ENCODE peak calls at places on chromosomes 2 and 18, in eight cellular contexts. G, A, J, R, E, Y, U and B are unnamed samples. For H3K4me1, the result is how much of the 10 kb centered on the place peaks cover.

GRCh38 chr2:160351978-160352377 is 141.6 kb downstream of the RBMS1 start:
- DNase-seq in R (no peak), A (no peak), Y (no peak), U (no peak), J (no peak), G (no peak), E (peak), B (no peak)

GRCh38 chr18:7872569-7872968 is 305.5 kb downstream of the PTPRM start:
- DNase-seq in R (no peak), J (no peak), Y (peak), E (peak), A (no peak), U (no peak), G (no peak), B (no peak)

GRCh38 chr2:161063074-161063945 is 96.9 kb upstream of the TANK start:
- DNase-seq in U (peak), J (peak), R (no peak), A (no peak), E (peak), G (peak), Y (peak), B (peak)

GRCh38 chr2:72423766-72424165 is 276.1 kb upstream of the CYP26B1 start:
- DNase-seq in J (no peak), U (no peak), R (no peak), G (no peak), E (no peak), Y (no peak), A (no peak), B (no peak)

GRCh38 chr2:20438334-20439192 is 8.3 kb upstream of the RHOB start:
- DNase-seq in U (no peak), E (peak), Y (peak), J (no peak), R (no peak), G (no peak), A (peak), B (no peak)

GRCh38 chr2:231334179-231334930 is 61.2 kb upstream of the B3GNT7 start:
- DNase-seq in U (peak), Y (peak), A (no peak), G (peak), J (no peak), R (peak), E (peak), B (no peak)

GRCh38 chr2:204691911-204692510 is 146.7 kb downstream of the PARD3B start:
- DNase-seq in A (no peak), E (peak), U (no peak), G (peak), Y (no peak), J (no peak), R (no peak), B (peak)

GRCh38 chr2:156189143-156189542 is 143.4 kb downstream of the NR4A2 start:
- DNase-seq in J (no peak), A (no peak), Y (no peak), E (no peak), R (no peak), G (no peak), U (no peak), B (no peak)

GRCh38 chr2:172092716-172093415 is 7.6 kb downstream of the DLX1 start:
- DNase-seq in G (no peak), E (no peak), A (no peak), Y (no peak), R (no peak), U (no peak), J (no peak), B (no peak)

GRCh38 chr2:238974510-238975166 is 126.8 kb downstream of the TWIST2 start:
- DNase-seq in G (peak), A (no peak), Y (no peak), R (no peak), E (peak), J (peak), U (peak), B (no peak)

GRCh38 chr2:73268831-73269685 is 15.2 kb downstream of the FBXO41 start:
- DNase-seq in Y (no peak), G (no peak), J (no peak), U (no peak), A (peak), R (no peak), E (peak), B (peak)

GRCh38 chr2:240247868-240248820 is 107.7 kb upstream of the OTOS start:
- DNase-seq in R (peak), E (no peak), U (no peak), Y (no peak), J (peak), A (peak), G (peak), B (no peak)

GRCh38 chr2:158692372-158693103 is 102.6 kb upstream of the DAPL1 start:
- DNase-seq in E (no peak), Y (no peak), U (no peak), A (no peak), R (no peak), J (no peak), G (no peak), B (no peak)

GRCh38 chr2:158688722-158689121 is 106.4 kb upstream of the DAPL1 start:
- DNase-seq in A (no peak), Y (no peak), J (no peak), G (no peak), E (peak), U (no peak), R (no peak), B (no peak)

GRCh38 chr2:158690823-158691222 is 104.3 kb upstream of the DAPL1 start:
- DNase-seq in A (no peak), Y (no peak), R (no peak), E (no peak), U (no peak), G (no peak), J (no peak), B (no peak)

GRCh38 chr2:158693476-158693875 is 101.6 kb upstream of the DAPL1 start:
- DNase-seq in J (no peak), A (no peak), G (no peak), E (no peak), Y (no peak), U (no peak), R (no peak), B (no peak)

GRCh38 chr2:158691619-158692018 is 103.5 kb upstream of the DAPL1 start:
- DNase-seq in J (no peak), A (no peak), Y (no peak), G (no peak), R (no peak), E (no peak), U (no peak), B (no peak)
- H3K4me3 ChIP-seq in J (no peak), A (no peak), Y (no peak), G (no peak), R (no peak), E (no peak), U (no peak), B (no peak)

GRCh38 chr2:181790716-181791649 is 100.5 kb upstream of the ITPRID2 start:
- DNase-seq in U (no peak), A (no peak), G (peak), R (no peak), J (no peak), E (peak), Y (no peak), B (no peak)
- H3K4me1 ChIP-seq in U (under half), A (under half), G (under half), R (under half), J (under half), E (under half), Y (under half), B (under half)

DNA sequence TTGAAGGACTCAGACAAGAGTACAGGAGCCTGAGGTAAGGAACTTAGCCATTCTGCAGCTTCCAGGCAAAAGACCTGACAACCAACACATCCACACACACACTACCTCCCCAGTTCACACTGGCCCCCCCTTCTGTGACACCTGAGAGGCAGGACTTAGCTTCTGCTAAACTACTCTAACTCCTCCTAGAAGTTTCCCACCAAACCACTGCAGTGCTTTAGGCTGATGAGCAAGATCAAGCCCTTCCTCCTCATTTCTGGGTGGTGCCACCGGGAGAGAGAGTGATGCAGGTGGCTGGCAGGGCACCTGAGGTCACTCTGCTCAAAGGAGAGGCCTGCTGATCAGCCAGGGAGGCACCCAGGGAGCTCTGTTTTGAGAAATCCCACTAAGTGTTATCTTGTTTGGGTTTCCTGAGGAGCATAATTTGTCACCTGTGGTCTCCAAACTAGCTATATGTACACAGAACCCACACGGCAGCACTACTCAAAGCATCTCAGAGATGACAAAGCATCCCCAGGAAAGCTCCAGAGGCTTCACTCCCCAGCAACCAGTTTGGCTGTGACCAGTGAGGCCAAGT is 188.4 kb downstream of the MYO5B start:
- DNase-seq in J (no peak), Y (no peak), R (no peak), G (no peak), E (no peak), A (no peak), U (no peak), B (peak)
- H3K4me3 ChIP-seq in J (no peak), Y (no peak), R (no peak), G (no peak), E (no peak), A (no peak), U (no peak), B (no peak)

DNA sequence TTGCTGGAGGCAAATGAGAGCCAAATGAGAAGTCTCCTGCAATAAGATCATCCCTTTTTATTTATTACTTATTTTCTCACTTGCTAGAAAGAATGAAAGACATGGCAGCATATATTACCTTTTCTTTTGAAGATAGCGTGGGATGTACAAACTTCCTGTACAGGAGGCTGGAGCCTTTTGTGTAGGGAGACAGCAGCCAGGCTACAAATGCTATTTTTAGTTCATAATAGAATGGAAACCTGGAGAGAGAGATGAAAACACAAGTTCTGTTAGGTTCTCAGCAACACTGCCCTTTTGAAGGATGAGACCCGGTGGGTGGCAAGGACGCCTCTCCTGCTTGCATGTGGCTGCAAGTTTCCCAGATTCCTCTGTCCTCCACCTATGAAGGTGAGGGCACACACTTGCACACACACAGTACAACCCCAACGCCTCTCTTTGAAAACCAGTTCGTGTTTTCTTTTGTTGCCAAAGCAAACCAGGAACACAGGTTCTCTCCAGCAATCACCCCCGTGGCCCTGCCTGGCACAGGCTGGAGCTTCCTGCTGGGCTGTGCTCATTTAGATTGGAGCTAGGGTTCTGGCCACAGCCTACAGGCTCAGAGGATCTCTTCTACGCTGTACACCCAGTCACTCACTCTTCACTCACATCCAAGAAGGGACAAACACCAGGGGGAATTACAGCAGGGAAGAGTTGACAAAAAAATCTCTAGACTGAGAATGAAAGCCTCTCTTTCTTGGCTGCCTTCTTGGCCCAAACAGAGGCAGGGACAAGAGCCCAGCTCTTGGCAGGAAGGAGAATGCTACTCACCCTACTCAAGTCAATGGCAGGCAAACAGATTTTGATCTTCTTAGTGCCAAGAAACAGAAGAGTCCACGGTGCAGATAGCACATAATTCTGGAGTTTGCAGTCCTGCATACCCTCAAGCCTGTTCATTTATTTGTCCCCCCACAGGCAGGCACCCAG is 55.6 kb downstream of the MRPL35 start:
- DNase-seq in J (peak), R (no peak), Y (no peak), U (no peak), A (no peak), G (no peak), E (no peak), B (no peak)
- H3K4me1 ChIP-seq in J (under half), R (under half), Y (under half), U (under half), A (under half), G (under half), E (under half), B (under half)